ENCODE peak calls at places on chromosomes 5 and 9, in seven cellular contexts. J is body of pancreas, M is ascending aorta, Y is OCI-LY7, I is esophagus squamous epithelium, B is astrocyte of the spinal cord, N is bronchial epithelial cell. T is an unnamed sample.

GRCh38 chr5:11415751-11416150 is 488.5 kb downstream of the CTNND2 start:
- DNase-seq in N (no peak), B (peak), J (no peak), Y (no peak), M (no peak), I (no peak), T (no peak)

GRCh38 chr5:102554728-102555127 is 55.9 kb upstream of the SLCO6A1 start:
- DNase-seq in Y (peak), I (no peak), M (no peak), B (peak), N (peak), J (no peak), T (peak)

GRCh38 chr5:157556615-157557418 is 18.8 kb downstream of the ADAM19 start:
- DNase-seq in M (no peak), I (no peak), J (no peak), B (no peak), Y (no peak), N (no peak), T (no peak)

GRCh38 chr9:99531313-99531712 is 290.4 kb upstream of the NR4A3 start:
- DNase-seq in B (no peak), N (no peak), I (no peak), Y (no peak), M (no peak), J (no peak), T (no peak)

GRCh38 chr9:135474915-135475314 is 4.7 kb upstream of the PPP1R26 start:
- DNase-seq in N (no peak), J (no peak), I (no peak), B (no peak), Y (peak), M (no peak), T (no peak)

GRCh38 chr5:45691656-45692055 is 4.5 kb downstream of the HCN1 start:
- DNase-seq in I (no peak), Y (no peak), N (no peak), M (no peak), J (no peak), B (no peak), T (no peak)

GRCh38 chr9:121216406-121216805 is 14.7 kb upstream of the RAB14 start:
- DNase-seq in N (no peak), J (no peak), I (no peak), B (no peak), Y (no peak), M (no peak), T (no peak)

GRCh38 chr5:94174748-94175411 is 433.5 kb upstream of the POU5F2 start:
- DNase-seq in J (no peak), Y (no peak), N (peak), M (no peak), B (peak), I (no peak), T (peak)

GRCh38 chr5:124663101-124663506 is 83.3 kb downstream of the ZNF608 start:
- DNase-seq in B (no peak), Y (no peak), I (no peak), N (peak), J (no peak), M (no peak), T (peak)

DNA sequence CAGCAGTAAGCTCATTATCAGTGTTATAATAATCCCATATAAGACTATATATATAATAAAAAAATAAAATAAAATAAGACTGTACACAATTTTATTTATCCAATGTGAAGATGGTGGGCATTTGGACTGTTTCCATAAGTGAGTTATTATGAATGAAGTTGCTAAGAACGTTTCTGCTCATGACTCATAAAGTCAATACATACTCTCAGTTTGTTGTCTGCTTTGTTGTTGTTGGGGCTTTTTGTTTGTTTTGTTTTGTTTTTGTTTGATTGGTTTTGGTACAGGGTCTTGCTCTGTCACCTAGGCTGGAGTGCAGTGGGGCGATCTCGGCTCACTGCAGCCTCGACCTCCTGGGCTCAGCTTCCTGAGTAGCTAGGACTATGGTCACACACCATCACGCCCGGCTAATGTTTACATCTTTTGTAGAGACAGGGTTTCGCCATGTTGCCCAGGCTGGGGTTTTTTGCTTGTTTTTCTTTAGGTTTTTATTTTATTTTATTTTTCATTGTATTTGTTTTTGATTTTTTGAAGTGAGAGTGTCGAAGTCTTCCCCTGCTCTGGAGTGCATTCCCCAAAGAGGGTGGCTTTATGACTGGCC is 18.0 kb downstream of the TRIM7 start:
- DNase-seq in B (no peak), Y (peak), N (no peak), M (no peak), J (no peak), I (no peak), T (peak)
- H3K4me3 ChIP-seq in B (peak), Y (peak), N (peak), M (no peak), J (no peak), I (no peak), T (peak)

GRCh38 chr5:138933522-138934290 is 58.6 kb upstream of the LRRTM2 start:
- DNase-seq in J (no peak), I (no peak), B (no peak), N (no peak), Y (no peak), M (no peak), T (no peak)
- TF ChIP-seq CTCF in J (no peak), I (no peak), B (no peak), N (no peak), Y (no peak), M (no peak), T (no peak)

GRCh38 chr5:66960373-66961137 is 236.0 kb downstream of the CD180 start:
- DNase-seq in J (no peak), M (no peak), Y (no peak), B (peak), I (no peak), N (no peak), T (no peak)
- H3K4me3 ChIP-seq in J (no peak), M (peak), Y (no peak), B (peak), I (no peak), N (no peak), T (no peak)

DNA sequence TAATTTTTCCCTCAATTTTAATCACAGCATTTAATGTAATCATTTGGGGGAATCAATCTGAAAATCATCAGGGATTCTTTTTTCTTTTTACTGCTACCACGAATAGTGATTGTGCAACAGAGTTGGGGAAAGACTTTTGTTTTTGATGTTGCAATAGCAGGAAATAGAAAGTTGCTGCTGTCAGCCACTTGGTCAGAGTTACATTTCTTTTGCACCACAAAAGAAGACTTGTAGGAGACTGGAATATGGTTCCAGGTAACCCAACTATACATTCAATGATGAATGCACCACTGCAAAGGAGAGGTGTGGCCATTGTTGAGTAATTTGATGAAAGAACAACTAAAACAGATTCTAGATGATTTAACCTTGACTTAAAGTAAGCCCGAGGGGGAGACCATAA is 46.3 kb upstream of the PALM2AKAP2 start:
- DNase-seq in B (peak), I (no peak), Y (no peak), J (no peak), N (peak), M (no peak), T (peak)
- TF ChIP-seq CTCF in B (no peak), I (no peak), Y (no peak), J (no peak), N (no peak), M (no peak), T (no peak)

GRCh38 chr5:176743828-176744583 is 66.4 kb upstream of the UNC5A start:
- DNase-seq in I (no peak), M (peak), B (no peak), J (no peak), N (no peak), Y (no peak), T (no peak)
- H3K4me3 ChIP-seq in I (no peak), M (no peak), B (no peak), J (no peak), N (no peak), Y (no peak), T (no peak)

DNA sequence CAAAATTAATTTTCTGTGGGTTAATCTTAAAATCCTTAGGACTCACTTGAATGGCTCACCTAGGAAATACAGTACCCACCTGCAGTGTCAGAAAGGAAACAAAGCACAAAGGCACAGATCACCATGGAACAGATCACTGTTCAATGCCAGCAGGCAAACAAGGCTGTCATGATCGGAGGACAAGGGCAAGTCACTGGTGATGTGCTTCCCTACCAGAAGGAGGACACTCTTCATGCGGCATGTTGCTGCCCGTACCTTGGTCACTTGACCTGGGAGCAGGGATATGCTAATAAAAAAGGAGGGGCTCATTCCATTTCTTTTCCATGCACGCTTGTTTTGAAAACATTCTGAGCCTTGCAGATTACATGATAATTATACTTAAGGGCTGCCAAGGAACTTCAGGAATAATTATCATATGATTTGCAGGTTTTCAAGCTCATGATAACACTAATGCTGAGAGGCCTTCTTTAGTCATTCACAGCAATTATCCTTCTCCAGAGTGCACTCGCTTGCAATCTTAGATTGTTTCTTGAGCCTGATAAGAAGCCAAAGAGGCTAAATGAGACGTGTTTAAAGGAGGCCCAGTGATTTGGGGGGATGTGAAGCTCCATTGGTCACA is 36.1 kb upstream of the STARD4 start:
- DNase-seq in B (no peak), N (no peak), M (no peak), J (no peak), Y (no peak), I (no peak), T (no peak)
- TF ChIP-seq CTCF in B (no peak), N (no peak), M (no peak), J (no peak), Y (no peak), I (no peak), T (no peak)

DNA sequence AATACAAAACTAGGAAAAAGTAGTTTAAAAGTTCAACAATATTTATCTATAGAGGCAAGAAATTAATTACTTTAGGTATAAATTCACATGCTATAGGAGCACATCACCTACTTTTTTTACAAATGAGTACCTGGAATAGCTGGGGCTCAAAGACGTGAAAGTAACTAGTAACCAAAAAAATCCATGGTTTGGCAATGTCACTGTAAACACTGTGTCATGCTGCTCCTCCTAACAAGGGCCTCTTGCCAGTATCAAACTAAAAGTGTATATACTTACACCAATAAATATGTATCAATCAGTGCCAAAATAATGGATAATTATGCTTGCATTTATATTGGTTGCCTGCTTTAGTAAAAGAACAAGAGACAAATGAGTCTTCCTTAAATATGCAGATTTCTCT is 78.9 kb downstream of the AP3B1 start:
- DNase-seq in I (no peak), J (no peak), B (no peak), Y (no peak), N (no peak), M (no peak), T (no peak)
- H3K4me3 ChIP-seq in I (no peak), J (no peak), B (no peak), Y (no peak), N (no peak), M (no peak), T (no peak)

GRCh38 chr5:110630350-110630749 is 96.1 kb downstream of the TMEM232 start:
- DNase-seq in N (no peak), M (no peak), I (no peak), B (no peak), Y (no peak), J (no peak), T (no peak)

GRCh38 chr5:110623875-110624274 is 102.6 kb downstream of the TMEM232 start:
- DNase-seq in N (no peak), B (peak), M (no peak), Y (no peak), J (no peak), I (no peak), T (no peak)

GRCh38 chr5:110631236-110631635 is 95.2 kb downstream of the TMEM232 start:
- DNase-seq in I (no peak), J (no peak), B (no peak), Y (no peak), M (no peak), N (no peak), T (no peak)

DNA sequence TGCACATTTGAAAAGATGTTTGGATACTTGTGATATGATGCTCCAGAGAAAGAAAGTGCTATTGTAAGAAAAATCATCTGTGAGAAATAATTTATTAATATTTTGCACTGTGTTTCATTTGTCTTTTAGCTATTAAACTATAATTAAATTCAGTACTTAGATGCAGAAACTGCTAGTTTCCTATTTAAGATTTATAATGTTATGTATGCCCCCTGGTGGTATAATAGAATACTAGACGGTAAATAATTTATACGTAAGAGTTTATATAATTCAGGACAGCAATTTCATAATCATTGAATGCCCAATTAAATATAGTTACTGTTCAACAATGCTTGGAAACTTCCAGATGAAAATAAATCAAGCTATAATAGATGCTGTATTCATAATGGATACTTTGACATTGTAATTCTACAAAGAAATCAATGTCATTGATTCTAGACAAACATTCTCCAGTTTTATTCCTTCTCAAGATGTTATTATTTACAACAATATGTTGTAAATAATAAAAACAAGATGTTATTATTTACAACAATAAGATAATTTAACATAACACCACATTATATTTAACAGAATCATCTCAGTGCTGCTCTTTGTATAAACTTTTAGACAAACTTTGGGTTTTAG is 101.0 kb downstream of the TMEM232 start:
- DNase-seq in J (no peak), M (no peak), Y (peak), N (peak), I (no peak), B (peak), T (peak)
- TF ChIP-seq CTCF in J (peak), M (peak), Y (peak), N (no peak), I (peak), B (no peak), T (no peak)

GRCh38 chr5:150558088-150558621 is 50.2 kb downstream of the NDST1 start:
- DNase-seq in Y (no peak), I (no peak), M (no peak), N (no peak), J (no peak), B (no peak), T (no peak)
- H3K4me3 ChIP-seq in Y (no peak), I (no peak), M (no peak), N (no peak), J (no peak), B (no peak), T (no peak)

DNA sequence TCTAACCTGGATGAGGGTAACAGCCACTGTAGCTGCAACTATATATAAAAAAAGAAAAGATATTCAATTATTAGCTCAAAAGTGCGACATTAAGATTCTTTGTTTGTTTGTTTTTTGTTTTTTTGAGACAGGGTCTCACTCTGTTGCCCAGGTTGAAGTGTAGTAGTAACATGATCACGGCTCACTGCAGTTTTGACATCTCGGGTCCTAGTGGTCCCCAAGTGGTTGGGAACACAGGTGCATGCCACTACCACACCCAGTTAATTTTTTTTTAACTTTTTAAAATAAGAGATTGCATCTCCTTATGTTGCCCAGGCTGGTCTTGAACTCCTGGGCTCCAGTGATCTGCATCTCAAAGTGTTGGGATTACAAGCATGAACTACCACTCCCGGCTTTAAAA is 61.8 kb downstream of the MEF2C start:
- DNase-seq in I (no peak), J (no peak), N (no peak), M (no peak), B (no peak), Y (no peak), T (no peak)
- TF ChIP-seq CTCF in I (no peak), J (no peak), N (no peak), M (no peak), B (no peak), Y (no peak), T (no peak)